ENCODE peak calls at places on chromosomes 3 and 15, in nine cellular contexts. Z, R, O, K, Y, P, S, G and U are unnamed samples.

GRCh38 chr3:107407355-107407754 is 30.1 kb downstream of the CCDC54 start:
- DNase-seq in R (no peak), O (no peak), Y (no peak), Z (no peak), G (no peak), K (no peak), P (no peak), S (no peak), U (no peak)

GRCh38 chr15:95371664-95372063 is 958.8 kb upstream of the NR2F2 start:
- DNase-seq in Z (no peak), G (no peak), P (no peak), S (no peak), R (no peak), K (no peak), Y (no peak), O (no peak), U (no peak)

GRCh38 chr15:60945196-60945595 is 283.9 kb downstream of the RORA start:
- DNase-seq in O (no peak), P (no peak), G (no peak), S (peak), R (peak), Y (peak), K (no peak), Z (peak), U (no peak)

GRCh38 chr3:42802876-42803799 is 1.2 kb downstream of the HIGD1A start:
- DNase-seq in G (no peak), S (no peak), K (no peak), P (no peak), Y (peak), Z (no peak), R (peak), O (no peak), U (no peak)

GRCh38 chr3:25380222-25380739 is 47.8 kb upstream of the RARB start:
- DNase-seq in Y (no peak), K (no peak), R (no peak), O (no peak), P (no peak), S (no peak), G (no peak), Z (no peak), U (no peak)

GRCh38 chr3:185335799-185336198 is 27.1 kb upstream of the MAP3K13 start:
- DNase-seq in Y (peak), Z (no peak), P (no peak), R (no peak), O (no peak), S (no peak), G (peak), K (peak), U (no peak)

GRCh38 chr3:31468433-31468832 is 64.3 kb upstream of the STT3B start:
- DNase-seq in Z (no peak), R (no peak), G (no peak), O (no peak), Y (no peak), K (no peak), P (no peak), S (no peak), U (no peak)

GRCh38 chr3:52438579-52439425 is 6.1 kb downstream of the SEMA3G start:
- DNase-seq in P (no peak), K (no peak), S (no peak), G (no peak), Y (no peak), R (no peak), Z (no peak), O (peak), U (no peak)

GRCh38 chr3:168622795-168623194 is 527.1 kb upstream of the GOLIM4 start:
- DNase-seq in Y (no peak), G (no peak), Z (no peak), P (no peak), R (no peak), O (no peak), K (no peak), S (no peak), U (no peak)

GRCh38 chr3:129063841-129064482 is 3.4 kb downstream of the GP9 start:
- DNase-seq in P (no peak), Z (no peak), R (no peak), S (peak), G (no peak), Y (no peak), O (peak), K (no peak), U (peak)

GRCh38 chr3:113948015-113948917 is 453 bp downstream of the ZDHHC23 start:
- DNase-seq in P (peak), Y (peak), K (no peak), Z (peak), R (peak), O (peak), S (peak), G (no peak), U (peak)

GRCh38 chr15:76172782-76173181 is 113.0 kb downstream of the TMEM266 start:
- DNase-seq in Z (no peak), Y (no peak), R (no peak), O (no peak), S (no peak), P (no peak), K (no peak), G (no peak), U (no peak)

GRCh38 chr3:111072016-111072891 is 638 bp downstream of the NECTIN3 start:
- DNase-seq in O (peak), Y (peak), S (peak), K (no peak), Z (peak), G (no peak), R (no peak), P (no peak), U (peak)

GRCh38 chr3:101827211-101828174 is 21.8 kb upstream of the NFKBIZ start:
- DNase-seq in Z (peak), G (no peak), S (peak), R (peak), O (peak), K (peak), P (no peak), Y (peak), U (peak)

GRCh38 chr3:8301977-8302589 is 199.5 kb upstream of the LMCD1 start:
- DNase-seq in G (peak), K (peak), R (peak), Y (peak), Z (no peak), P (no peak), S (no peak), O (no peak), U (no peak)

GRCh38 chr3:21435871-21436270 is 315.1 kb downstream of the ZNF385D start:
- DNase-seq in S (no peak), K (no peak), G (peak), O (no peak), R (no peak), P (no peak), Y (peak), Z (no peak), U (no peak)

GRCh38 chr15:51044037-51044712 is 50.5 kb downstream of the TNFAIP8L3 start:
- DNase-seq in K (no peak), S (no peak), O (no peak), R (no peak), P (no peak), G (no peak), Y (no peak), Z (no peak), U (no peak)

DNA sequence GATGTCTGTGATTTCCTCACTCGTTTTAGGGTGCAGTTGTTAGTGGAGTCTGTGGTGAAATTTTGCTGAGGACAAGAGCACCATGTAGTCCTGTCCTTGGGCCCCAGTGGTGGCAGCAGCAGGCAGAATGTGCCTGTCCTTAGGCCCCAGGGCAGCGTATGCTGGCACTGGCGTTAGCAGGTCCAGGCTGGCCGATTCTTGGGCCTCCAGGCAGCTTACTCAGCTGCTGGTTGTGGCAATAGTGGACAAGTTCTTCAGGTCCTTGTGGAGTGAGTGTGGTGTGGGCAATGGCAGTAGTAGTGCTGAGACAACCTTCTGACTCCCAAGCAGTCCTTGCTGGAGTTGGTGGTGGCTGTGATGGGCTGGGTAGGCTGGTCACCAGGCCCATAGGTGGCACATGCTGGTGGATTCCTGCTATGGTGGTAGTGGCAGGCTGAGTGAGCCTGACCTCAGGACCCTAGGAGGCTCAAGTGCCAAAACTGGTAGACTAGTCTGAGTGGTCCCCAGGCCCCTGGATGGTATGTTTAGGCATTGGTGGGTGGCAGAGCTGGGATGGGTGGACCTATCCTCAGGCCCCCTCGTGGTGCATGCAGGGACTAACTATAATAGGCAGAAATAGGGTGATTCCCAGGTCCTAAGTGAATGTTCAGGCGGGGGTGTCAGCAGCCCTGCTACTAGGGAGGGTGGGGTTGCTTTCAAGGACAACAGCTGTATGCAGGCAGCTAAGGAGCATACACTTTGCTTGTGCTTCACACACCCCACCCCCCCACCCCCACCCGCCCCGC is 56.3 kb downstream of the TNFAIP8L3 start:
- DNase-seq in G (no peak), P (no peak), K (no peak), Y (no peak), Z (no peak), O (no peak), R (peak), S (no peak), U (no peak)
- H3K4me3 ChIP-seq in G (peak), P (peak), K (peak), Y (no peak), Z (no peak), O (no peak), R (no peak), S (no peak), U (no peak)

DNA sequence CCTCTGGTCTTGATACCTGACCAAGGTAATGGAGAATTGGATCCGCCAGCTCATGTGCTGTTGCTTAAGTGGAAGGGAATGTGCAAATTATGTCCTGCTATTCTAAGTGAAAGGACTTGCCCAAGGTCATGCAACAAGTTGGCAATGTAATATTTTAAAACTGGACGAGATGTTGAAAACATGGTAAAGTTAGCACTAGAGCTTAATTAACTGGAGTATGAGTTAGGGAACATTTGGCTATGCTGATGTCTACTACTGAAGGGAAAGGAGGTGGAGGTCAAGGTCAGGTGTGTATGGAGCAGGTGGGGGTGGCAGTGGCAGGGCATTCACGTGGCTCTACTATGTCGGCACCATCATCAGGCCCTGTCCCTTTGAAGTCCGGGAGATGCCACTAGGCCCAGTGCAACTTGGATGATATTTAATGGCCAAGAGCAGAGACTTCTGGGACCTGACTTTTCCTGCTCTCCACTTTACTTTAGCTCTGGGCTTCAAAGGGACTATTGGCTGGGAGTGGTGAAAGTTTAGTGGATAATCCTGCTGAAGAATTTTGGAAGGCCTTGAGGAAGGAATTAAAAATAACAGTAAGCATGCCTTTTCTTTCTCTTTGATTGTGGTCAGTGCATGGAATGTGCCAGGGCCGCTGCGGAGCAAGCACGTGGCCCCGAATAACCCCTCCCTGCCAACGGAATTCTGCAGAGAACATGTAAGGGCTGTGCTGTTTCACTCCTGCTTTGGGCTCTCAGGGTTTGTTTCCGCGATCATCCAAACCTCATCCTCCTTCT is 14.9 kb downstream of the SMAD3 start:
- DNase-seq in S (no peak), Z (peak), P (no peak), K (no peak), R (no peak), Y (no peak), G (no peak), O (no peak), U (peak)
- TF ChIP-seq POLR2AphosphoS5 in S (peak), Z (peak), P (no peak), K (peak), R (no peak), Y (no peak), G (no peak), O (no peak), U (no peak)

GRCh38 chr3:195394024-195394423 is 48.8 kb downstream of the ACAP2 start:
- DNase-seq in O (no peak), P (no peak), G (no peak), S (no peak), Y (no peak), R (no peak), Z (no peak), K (no peak), U (no peak)
- H3K4me3 ChIP-seq in O (no peak), P (no peak), G (no peak), S (no peak), Y (no peak), R (no peak), Z (no peak), K (no peak), U (no peak)

GRCh38 chr3:193599393-193599792 is 6.4 kb downstream of the OPA1 start:
- DNase-seq in K (no peak), Y (no peak), R (no peak), O (no peak), S (no peak), G (no peak), P (no peak), Z (no peak), U (no peak)
- TF ChIP-seq POLR2AphosphoS5 in K (no peak), Y (no peak), R (no peak), O (no peak), S (no peak), G (no peak), P (no peak), Z (no peak), U (no peak)

GRCh38 chr3:124633527-124633926 is 96.7 kb upstream of the UMPS start:
- DNase-seq in G (no peak), Z (no peak), Y (no peak), R (no peak), S (no peak), O (no peak), K (no peak), P (no peak), U (no peak)

GRCh38 chr3:124634210-124635168 is 95.8 kb upstream of the UMPS start:
- DNase-seq in O (no peak), R (no peak), Z (no peak), S (peak), P (no peak), G (no peak), K (no peak), Y (no peak), U (no peak)

GRCh38 chr3:124636863-124637296 is 93.4 kb upstream of the UMPS start:
- DNase-seq in P (no peak), Y (no peak), G (no peak), R (no peak), S (peak), Z (no peak), K (no peak), O (no peak), U (no peak)

GRCh38 chr3:124636101-124636862 is 94.0 kb upstream of the UMPS start:
- DNase-seq in R (no peak), Z (no peak), K (no peak), P (no peak), O (no peak), S (no peak), G (no peak), Y (no peak), U (no peak)

GRCh38 chr3:124635169-124635539 is 95.1 kb upstream of the UMPS start:
- DNase-seq in S (no peak), K (no peak), O (no peak), Z (no peak), R (no peak), G (no peak), Y (no peak), P (no peak), U (no peak)
- H3K4me3 ChIP-seq in S (no peak), K (no peak), O (no peak), Z (no peak), R (no peak), G (no peak), Y (no peak), P (no peak), U (no peak)

DNA sequence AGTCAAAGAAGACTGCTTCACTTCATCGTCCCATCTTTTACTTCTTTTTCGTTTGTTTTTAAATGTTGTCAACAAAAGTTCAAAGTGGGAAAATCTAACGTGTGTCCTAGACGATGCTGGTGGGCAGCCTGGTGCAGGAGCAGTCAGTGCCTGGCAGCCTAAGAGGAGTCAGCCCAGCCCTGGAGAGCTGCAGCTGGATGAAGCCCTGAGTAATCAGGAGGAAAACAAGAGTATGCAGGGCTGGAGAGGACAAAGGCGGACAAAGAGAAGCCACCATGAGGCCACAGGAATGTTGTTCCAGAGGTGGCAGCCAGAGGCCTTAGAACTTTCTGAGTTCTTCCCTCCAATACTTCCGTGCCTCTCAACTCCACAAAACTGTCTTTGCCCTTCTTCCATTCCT is 5.7 kb downstream of the ADAMTS17 start:
- DNase-seq in K (no peak), Y (no peak), S (no peak), P (no peak), G (no peak), R (no peak), O (no peak), Z (no peak), U (no peak)
- TF ChIP-seq POLR2AphosphoS5 in K (no peak), Y (no peak), S (no peak), P (no peak), G (no peak), R (no peak), O (no peak), Z (no peak), U (no peak)

GRCh38 chr3:50157821-50158556 is 2.9 kb downstream of the SEMA3F start:
- DNase-seq in R (no peak), P (no peak), Z (no peak), S (no peak), O (no peak), G (no peak), Y (peak), K (no peak), U (no peak)

GRCh38 chr3:50155891-50156290 is 767 bp downstream of the SEMA3F start:
- DNase-seq in P (no peak), Y (peak), O (no peak), G (no peak), K (no peak), R (no peak), S (no peak), Z (no peak), U (no peak)

GRCh38 chr3:50155491-50155878 is 361 bp downstream of the SEMA3F start:
- DNase-seq in S (no peak), G (no peak), Y (no peak), P (no peak), Z (no peak), K (no peak), O (no peak), R (no peak), U (no peak)

GRCh38 chr3:50156549-50156948 is 1.4 kb downstream of the SEMA3F start:
- DNase-seq in Y (no peak), S (no peak), R (no peak), O (no peak), G (no peak), P (no peak), Z (no peak), K (no peak), U (no peak)

DNA sequence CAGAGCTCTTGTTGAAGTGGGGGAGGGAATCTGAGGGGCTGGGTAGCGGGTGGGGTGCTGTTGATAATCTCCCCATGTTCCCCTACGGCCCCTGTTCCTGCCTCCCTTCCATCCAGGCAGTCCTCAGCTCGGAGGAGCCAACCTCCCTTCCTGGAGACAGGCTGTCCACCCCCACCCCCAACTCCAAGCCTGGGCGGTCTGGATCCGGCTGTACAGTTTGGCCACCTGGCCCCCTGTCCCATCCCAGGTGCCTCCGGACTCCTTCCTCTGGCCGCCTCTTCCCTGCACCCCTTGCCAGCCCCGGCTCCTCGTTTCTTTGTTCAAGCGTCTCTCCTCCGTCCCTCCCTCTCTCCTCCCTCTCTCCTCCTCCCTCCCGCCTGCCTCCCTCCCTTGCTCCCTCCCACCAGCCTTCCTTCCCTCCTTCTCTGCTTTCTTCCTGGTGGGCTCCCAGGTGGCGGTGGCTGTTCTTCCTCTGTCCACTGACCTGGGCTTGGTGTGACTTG is 1.9 kb downstream of the SEMA3F start:
- DNase-seq in G (no peak), O (no peak), Z (peak), R (no peak), Y (peak), S (peak), P (no peak), K (no peak), U (no peak)
- H3K4me3 ChIP-seq in G (peak), O (peak), Z (peak), R (peak), Y (peak), S (peak), P (peak), K (no peak), U (peak)